ENCODE peak calls at places on chromosome 19, in five cellular contexts. B is esophagus squamous epithelium, G is cardiac muscle cell, U is transverse colon, X is cardiac fibroblast. V is an unnamed sample.

GRCh38 chr19:39840492-39840891 is 5.7 kb downstream of the FBL start:
- DNase-seq in B (no peak), U (no peak), G (no peak), X (no peak), V (no peak)

GRCh38 chr19:29680447-29680846 is 15.2 kb downstream of the PLEKHF1 start:
- DNase-seq in X (no peak), B (peak; percentile 35), G (no peak), U (peak; percentile 72), V (no peak)

GRCh38 chr19:1445932-1446712 is 3.8 kb upstream of the APC2 start:
- DNase-seq in X (no peak), G (peak; percentile 74), B (no peak), U (no peak), V (peak; percentile 82)

GRCh38 chr19:1512671-1513491 is at the start of gene ADAMTSL5:
- DNase-seq in B (no peak), X (peak; percentile 70), G (peak; percentile 67), U (peak; percentile 84), V (peak; percentile 50)

GRCh38 chr19:8806661-8807060 is 25.4 kb downstream of the ZNF558 start:
- DNase-seq in B (no peak), G (no peak), X (no peak), U (no peak), V (no peak)

GRCh38 chr19:9883231-9883758 is 48.2 kb downstream of the PIN1 start:
- DNase-seq in B (no peak), U (no peak), G (no peak), X (no peak), V (no peak)

GRCh38 chr19:495440-496332 is 600 bp upstream of the MADCAM1 start:
- DNase-seq in B (no peak), U (no peak), G (no peak), X (peak; percentile 39), V (peak; percentile 58)

GRCh38 chr19:11399667-11400066 is 15.6 kb upstream of the EPOR start:
- DNase-seq in G (no peak), B (no peak), X (no peak), U (no peak), V (no peak)

GRCh38 chr19:4972509-4973230 is 3.8 kb downstream of the KDM4B start:
- DNase-seq in X (peak; percentile 45), B (no peak), U (no peak), G (no peak), V (no peak)

GRCh38 chr19:45110811-45111210 is 17.8 kb downstream of the PPP1R37 start:
- DNase-seq in G (no peak), X (no peak), U (no peak), B (no peak), V (no peak)

GRCh38 chr19:45444318-45445041 is 20.8 kb upstream of the ERCC1 start:
- DNase-seq in B (peak; percentile 36), X (peak; percentile 94), G (peak; percentile 95), U (peak; percentile 96), V (peak; percentile 95)

GRCh38 chr19:677601-678380 is 1.6 kb downstream of the FSTL3 start:
- DNase-seq in B (no peak), X (no peak), G (no peak), U (no peak), V (no peak)

GRCh38 chr19:48455908-48456562 is 661 bp downstream of the KCNJ14 start:
- DNase-seq in X (no peak), G (no peak), B (no peak), U (no peak), V (no peak)

GRCh38 chr19:54461201-54462071 is 2.1 kb downstream of the LENG9 start:
- DNase-seq in B (no peak), G (no peak), X (peak; percentile 50), U (no peak), V (no peak)

GRCh38 chr19:53182202-53182601 is 11.0 kb downstream of the ZNF665 start:
- DNase-seq in U (no peak), G (no peak), B (no peak), X (no peak), V (no peak)

GRCh38 chr19:46727036-46727501 is 10.2 kb upstream of the PRKD2 start:
- DNase-seq in B (no peak), U (no peak), X (no peak), G (no peak), V (no peak)

GRCh38 chr19:7386308-7386707 is 37.6 kb downstream of the ARHGEF18 start:
- DNase-seq in X (no peak), B (no peak), G (no peak), U (no peak), V (no peak)
- TF ChIP-seq CTCF in X (no peak), B (peak; percentile 4), G (no peak), U (no peak), V (no peak)

DNA sequence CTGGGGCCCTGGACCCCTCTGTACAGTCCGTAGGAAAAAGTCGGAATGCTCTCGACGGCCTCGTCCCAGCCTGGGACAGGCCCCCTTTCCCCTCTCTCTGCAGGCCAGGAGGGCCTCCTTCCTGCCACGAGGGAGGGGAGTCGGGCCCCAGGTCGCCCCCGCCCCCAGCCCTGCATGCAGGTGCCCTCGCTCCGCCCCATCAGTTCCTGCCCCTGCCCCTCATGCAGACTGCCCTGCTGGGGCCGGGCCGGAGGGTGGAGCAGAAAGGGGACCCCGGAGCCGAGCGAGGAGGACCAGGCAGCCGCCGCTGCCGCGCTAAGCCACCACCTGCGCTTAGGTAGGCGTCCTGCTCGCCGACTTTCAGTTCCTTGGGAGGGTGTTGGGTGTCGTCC is 7.3 kb downstream of the LYL1 start:
- DNase-seq in X (no peak), G (no peak), B (no peak), U (no peak), V (no peak)
- H3K4me3 ChIP-seq in X (no peak overlapping the region), G (no peak overlapping the region), B (peak overlapping the region; percentile 19), U (no peak overlapping the region), V (no peak overlapping the region)

DNA sequence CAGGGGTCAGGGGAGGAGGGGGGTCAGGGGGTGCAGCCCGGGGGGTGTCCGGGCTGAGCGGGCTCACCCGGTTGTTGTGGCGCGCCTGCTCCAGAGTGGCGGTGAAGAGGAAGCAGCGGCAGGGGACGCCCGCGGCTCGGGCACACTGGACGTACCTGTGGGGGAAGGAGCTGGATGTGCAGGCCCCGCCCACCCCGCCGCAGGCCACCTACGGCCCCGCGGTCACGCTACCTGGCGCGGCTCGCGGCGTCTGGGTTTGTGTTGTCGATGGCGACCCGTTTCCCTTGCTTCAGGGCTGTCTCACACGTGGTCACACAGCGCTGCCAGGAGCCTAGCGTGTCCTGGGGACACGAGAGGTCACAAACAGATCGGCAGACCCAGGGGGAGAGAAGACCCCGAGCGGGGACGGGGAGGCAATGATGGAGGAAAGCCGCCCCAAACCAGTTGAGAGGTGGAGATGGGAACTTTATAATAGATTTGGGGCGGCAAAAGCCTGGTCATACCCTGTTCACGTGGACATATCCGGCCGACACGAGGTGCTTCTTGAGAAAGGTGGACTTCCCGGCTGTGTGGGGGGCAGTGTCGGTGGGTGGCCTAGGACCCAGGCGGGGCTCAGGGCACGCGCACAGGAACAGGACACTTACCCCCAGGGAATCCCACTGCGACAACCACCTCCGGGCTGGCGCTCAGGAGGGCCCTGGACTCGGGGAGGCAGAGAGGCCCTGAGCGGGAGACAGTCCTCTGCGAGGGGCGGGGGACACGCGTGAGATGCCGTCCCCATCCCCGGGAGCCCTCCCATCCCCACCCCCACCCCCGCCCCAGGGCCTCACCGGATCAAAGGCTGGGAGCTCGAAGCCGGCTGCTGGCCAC is 5.6 kb downstream of the PNKP start:
- DNase-seq in X (no peak), G (no peak), U (no peak), B (no peak), V (no peak)
- TF ChIP-seq CTCF in X (no peak), G (no peak), U (no peak), B (no peak), V (no peak)

GRCh38 chr19:55493052-55493649 is 4.9 kb downstream of the SSC5D start:
- DNase-seq in G (no peak), U (no peak), X (peak; percentile 62), B (no peak), V (no peak)
- H3K4me3 ChIP-seq in G (no peak overlapping the region), U (peak overlapping the region; percentile 14), X (peak overlapping the region; percentile 62), B (peak overlapping the region; percentile 22), V (no peak overlapping the region)

DNA sequence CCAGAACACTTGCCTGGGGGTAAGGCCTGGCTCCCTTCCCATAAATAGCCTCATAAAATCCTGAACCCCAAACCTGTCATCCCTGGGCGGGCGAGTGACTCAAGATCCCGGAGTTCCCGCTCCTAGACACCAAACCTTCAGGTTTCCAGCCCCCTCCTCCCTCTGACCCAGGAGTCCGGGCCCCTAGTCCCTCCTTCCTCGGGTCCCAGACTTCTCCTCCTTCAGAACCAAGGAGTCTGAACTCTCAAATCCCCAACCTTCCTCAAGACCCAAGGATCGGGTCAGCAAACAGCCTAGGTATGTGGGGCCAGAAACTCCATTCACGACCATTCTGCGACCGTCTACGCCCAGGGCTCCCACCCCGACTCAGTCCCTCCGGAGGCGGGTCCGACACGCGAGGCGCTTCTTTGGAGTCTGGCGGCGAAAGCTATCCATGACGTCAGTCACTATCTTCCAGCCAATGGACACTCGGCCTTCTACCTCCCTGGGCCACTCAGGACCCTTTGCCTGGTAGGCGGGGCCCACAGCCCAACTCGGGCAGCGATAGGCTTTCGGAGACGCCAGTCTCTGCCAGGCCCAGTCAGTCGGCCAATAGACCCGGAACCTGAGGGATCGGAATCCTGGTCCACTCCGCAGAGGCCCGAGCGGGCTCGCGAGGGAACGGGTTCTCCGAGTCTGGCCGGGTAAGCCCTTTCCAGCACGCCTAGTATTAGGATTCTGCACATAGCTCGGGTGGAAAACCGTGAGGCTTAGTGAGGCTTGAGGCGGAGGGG is 6.6 kb upstream of the CNFN start:
- DNase-seq in G (peak; percentile 98), U (peak; percentile 99), B (peak; percentile 81), X (peak; percentile 99), V (peak; percentile 98)
- TF ChIP-seq CTCF in G (no peak), U (no peak), B (no peak), X (no peak), V (no peak)

DNA sequence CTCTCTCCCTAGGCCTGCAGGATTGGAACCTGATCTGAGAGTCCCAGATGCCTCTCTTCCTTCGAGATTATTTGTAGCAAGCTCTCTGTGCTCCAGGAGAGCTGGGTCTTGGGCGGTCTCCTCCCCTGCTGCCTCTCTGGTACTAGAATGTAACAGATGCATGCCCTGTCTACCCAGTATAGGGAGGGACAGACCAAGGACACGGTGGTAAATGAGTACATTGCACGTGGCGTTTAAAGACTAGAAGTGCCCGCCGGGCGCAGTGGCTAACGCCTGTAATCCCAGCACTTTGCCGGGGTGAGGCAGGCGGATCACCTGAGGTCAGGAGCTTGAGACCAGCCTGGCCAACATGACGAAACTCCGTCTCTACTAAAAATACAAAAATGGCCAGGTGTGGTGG is 11.7 kb downstream of the SLC27A1 start:
- DNase-seq in B (no peak), X (no peak), G (no peak), U (no peak), V (no peak)
- H3K4me3 ChIP-seq in B (no peak overlapping the region), X (no peak overlapping the region), G (no peak overlapping the region), U (no peak overlapping the region), V (no peak overlapping the region)

GRCh38 chr19:57106646-57107235 is 13.0 kb upstream of the USP29 start:
- DNase-seq in U (no peak), B (no peak), G (no peak), X (no peak), V (no peak)

GRCh38 chr19:57099199-57099661 is 20.6 kb upstream of the USP29 start:
- DNase-seq in U (peak; percentile 46), G (peak; percentile 2), B (no peak), X (peak; percentile 51), V (peak; percentile 59)

GRCh38 chr19:57105976-57106610 is 13.7 kb upstream of the USP29 start:
- DNase-seq in U (no peak), B (no peak), X (no peak), G (no peak), V (no peak)

GRCh38 chr19:57103573-57104277 is 16.1 kb upstream of the USP29 start:
- DNase-seq in G (peak; percentile 19), X (peak; percentile 80), B (no peak), U (peak; percentile 29), V (peak; percentile 56)
- TF ChIP-seq CTCF in G (peak; percentile 87), X (peak; percentile 85), B (peak; percentile 73), U (peak; percentile 80), V (peak; percentile 85)

GRCh38 chr19:14150041-14150769 is 13.8 kb upstream of the ASF1B start:
- DNase-seq in B (no peak), G (no peak), U (no peak), X (no peak), V (peak; percentile 83)
- H3K4me3 ChIP-seq in B (peak overlapping the region; percentile 23), G (no peak overlapping the region), U (no peak overlapping the region), X (no peak overlapping the region), V (peak overlapping the region; percentile 37)